ENCODE peak calls at places on chromosomes 3 and 15, in ten cellular contexts. H is GM04503; C is fibroblast of pulmonary artery; E is iPS-NIHi11; R is M059J; K is ACHN; V is kidney; Q is activated T-cell treated with anti-CD3 and anti-CD28 coated beads for 24 hours; S is naive thymus-derived CD8-positive, alpha-beta T cell; Y is BE2C. A is an unnamed sample.

GRCh38 chr15:79311901-79312553 is 1.1 kb downstream of the TMED3 start:
- DNase-seq in H (no peak), C (no peak), E (no peak), R (no peak), K (no peak), V (no peak), Q (no peak), S (no peak), Y (no peak), A (no peak)

GRCh38 chr3:72346526-72346926 is 501.7 kb downstream of the SHQ1 start:
- DNase-seq in H (peak), C (peak), E (no peak), R (peak), K (peak), V (no peak), Q (no peak), S (peak), Y (no peak), A (no peak)

GRCh38 chr15:71790081-71790480 is 20.3 kb upstream of the NR2E3 start:
- DNase-seq in H (no peak), C (no peak), E (no peak), R (peak), K (no peak), V (no peak), Q (no peak), S (no peak), Y (no peak), A (no peak)

GRCh38 chr15:101138086-101138660 is 113.7 kb downstream of the CHSY1 start:
- DNase-seq in H (no peak), C (no peak), E (no peak), R (no peak), K (no peak), V (peak), Q (no peak), S (no peak), Y (no peak), A (no peak)

GRCh38 chr3:49454898-49455681 is 15.0 kb upstream of the DAG1 start:
- DNase-seq in H (no peak), C (no peak), E (no peak), R (no peak), K (no peak), V (no peak), Q (no peak), S (no peak), Y (peak), A (no peak)

GRCh38 chr3:104564045-104564643 is 802.6 kb upstream of the ALCAM start:
- DNase-seq in H (no peak), C (peak), E (peak), R (peak), K (peak), V (no peak), Q (peak), S (peak), Y (peak), A (peak)

GRCh38 chr15:50764331-50765201 is 940 bp downstream of the SPPL2A start:
- DNase-seq in H (no peak), C (peak), E (no peak), R (peak), K (peak), V (no peak), Q (peak), S (no peak), Y (no peak), A (no peak)

GRCh38 chr15:34460451-34460850 is 22.8 kb upstream of the GOLGA8A start:
- DNase-seq in H (no peak), C (no peak), E (no peak), R (no peak), K (no peak), V (no peak), Q (no peak), S (no peak), Y (no peak), A (no peak)

GRCh38 chr3:14808025-14808424 is 10.7 kb upstream of the FGD5 start:
- DNase-seq in H (no peak), C (no peak), E (no peak), R (no peak), K (no peak), V (no peak), Q (no peak), S (no peak), Y (no peak), A (no peak)

GRCh38 chr3:132838477-132838876 is 116.3 kb upstream of the NPHP3 start:
- DNase-seq in H (no peak), C (no peak), E (no peak), R (no peak), K (no peak), V (no peak), Q (no peak), S (no peak), Y (no peak), A (no peak)

GRCh38 chr15:90686435-90687218 is 30.5 kb upstream of the BLM start:
- DNase-seq in H (no peak), C (no peak), E (no peak), R (no peak), K (no peak), V (no peak), Q (peak), S (peak), Y (no peak), A (no peak)

GRCh38 chr3:135271562-135272290 is 476.7 kb downstream of the EPHB1 start:
- DNase-seq in H (no peak), C (no peak), E (no peak), R (no peak), K (no peak), V (peak), Q (no peak), S (no peak), Y (peak), A (peak)

GRCh38 chr3:43217633-43218032 is 68.7 kb upstream of the SNRK start:
- DNase-seq in H (peak), C (peak), E (no peak), R (peak), K (no peak), V (no peak), Q (no peak), S (no peak), Y (no peak), A (no peak)

GRCh38 chr3:129936757-129937156 is 37.8 kb upstream of the TRH start:
- DNase-seq in H (peak), C (peak), E (no peak), R (peak), K (peak), V (no peak), Q (peak), S (peak), Y (peak), A (no peak)

GRCh38 chr3:124587053-124587408 is 143.2 kb upstream of the UMPS start:
- DNase-seq in H (no peak), C (no peak), E (peak), R (peak), K (no peak), V (no peak), Q (no peak), S (no peak), Y (no peak), A (no peak)

GRCh38 chr3:141454906-141455602 is 31.8 kb upstream of the RASA2 start:
- DNase-seq in H (no peak), C (peak), E (peak), R (peak), K (peak), V (no peak), Q (no peak), S (peak), Y (no peak), A (peak)

GRCh38 chr3:54633444-54634121 is 294.3 kb downstream of the LRTM1 start:
- DNase-seq in H (no peak), C (no peak), E (no peak), R (no peak), K (no peak), V (no peak), Q (no peak), S (no peak), Y (no peak), A (no peak)

GRCh38 chr3:25426408-25426807 is 1.7 kb upstream of the RARB start:
- DNase-seq in H (no peak), C (no peak), E (peak), R (peak), K (no peak), V (no peak), Q (no peak), S (no peak), Y (no peak), A (no peak)

GRCh38 chr3:81789686-81790085 is 28.2 kb upstream of the GBE1 start:
- DNase-seq in H (no peak), C (no peak), E (no peak), R (no peak), K (no peak), V (no peak), Q (no peak), S (no peak), Y (no peak), A (no peak)

GRCh38 chr3:189304465-189305341 is 132.9 kb downstream of the TPRG1 start:
- DNase-seq in H (no peak), C (no peak), E (peak), R (peak), K (no peak), V (no peak), Q (no peak), S (no peak), Y (no peak), A (peak)

GRCh38 chr3:77530870-77531269 is 491.0 kb downstream of the ROBO2 start:
- DNase-seq in H (peak), C (no peak), E (no peak), R (no peak), K (no peak), V (no peak), Q (no peak), S (no peak), Y (no peak), A (no peak)

GRCh38 chr15:49989498-49989897 is 129.5 kb downstream of the ATP8B4 start:
- DNase-seq in H (no peak), C (no peak), E (no peak), R (no peak), K (no peak), V (no peak), Q (no peak), S (no peak), Y (no peak), A (no peak)

GRCh38 chr15:74954515-74954914 is 2.1 kb downstream of the RPP25 start:
- DNase-seq in H (no peak), C (peak), E (no peak), R (no peak), K (no peak), V (peak), Q (no peak), S (no peak), Y (peak), A (no peak)

GRCh38 chr3:178205750-178206149 is 330.5 kb upstream of the KCNMB2 start:
- DNase-seq in H (peak), C (peak), E (no peak), R (peak), K (no peak), V (no peak), Q (no peak), S (no peak), Y (no peak), A (no peak)

GRCh38 chr3:195544634-195545033 is 1.5 kb upstream of the PPP1R2 start:
- DNase-seq in H (no peak), C (peak), E (no peak), R (no peak), K (no peak), V (peak), Q (no peak), S (no peak), Y (peak), A (no peak)

GRCh38 chr3:55596212-55596611 is 109.1 kb upstream of the WNT5A start:
- DNase-seq in H (no peak), C (no peak), E (no peak), R (no peak), K (no peak), V (no peak), Q (no peak), S (no peak), Y (no peak), A (no peak)

GRCh38 chr15:97998307-97999071 is 38.0 kb downstream of the ARRDC4 start:
- DNase-seq in H (no peak), C (no peak), E (no peak), R (peak), K (no peak), V (no peak), Q (no peak), S (no peak), Y (no peak), A (no peak)

GRCh38 chr15:78682693-78683410 is 41.8 kb upstream of the CHRNB4 start:
- DNase-seq in H (no peak), C (no peak), E (no peak), R (no peak), K (no peak), V (no peak), Q (no peak), S (no peak), Y (no peak), A (no peak)

A was measured in NCI-H1092.